ENCODE peak calls at places on chromosomes 4 and X, in five cellular contexts. V is kidney; T is psoas muscle; H is CD4-positive, alpha-beta T cell; Y is heart left ventricle. P is an unnamed sample.

GRCh38 chr4:139554726-139555072 is 1.3 kb downstream of the SETD7 start:
- DNase-seq in T (no peak), V (no peak), Y (no peak), H (no peak), P (no peak)

GRCh38 chr4:16129336-16129735 is 45.5 kb upstream of the PROM1 start:
- DNase-seq in H (no peak), Y (no peak), T (no peak), V (no peak), P (no peak)

GRCh38 chr4:163748474-163748873 is 254.0 kb downstream of the TMA16 start:
- DNase-seq in Y (no peak), T (no peak), V (no peak), H (no peak), P (no peak)

GRCh38 chr4:104519588-104519987 is 24.9 kb upstream of the CXXC4 start:
- DNase-seq in H (no peak), Y (no peak), V (no peak), T (no peak), P (no peak)

GRCh38 chr4:172989984-172990711 is 178.5 kb upstream of the GALNT7 start:
- DNase-seq in V (no peak), T (no peak), H (no peak), Y (no peak), P (no peak)

GRCh38 chr4:20266215-20267082 is 14.7 kb downstream of the SLIT2 start:
- DNase-seq in Y (no peak), H (no peak), T (no peak), V (no peak), P (no peak)

GRCh38 chr4:141307241-141307689 is 86.6 kb downstream of the ZNF330 start:
- DNase-seq in H (peak), V (peak), T (peak), Y (peak), P (peak)

GRCh38 chr4:118171381-118171780 is 137.1 kb downstream of the NDST3 start:
- DNase-seq in H (no peak), Y (no peak), V (no peak), T (no peak), P (no peak)

GRCh38 chrX:53445977-53446376 is 11.8 kb upstream of the HSD17B10 start:
- DNase-seq in Y (peak), T (peak), V (no peak), H (peak), P (peak)

GRCh38 chr4:75469896-75470295 is 44.3 kb downstream of the RCHY1 start:
- DNase-seq in V (no peak), Y (no peak), T (no peak), H (no peak), P (no peak)

GRCh38 chrX:132094169-132094568 is 33.7 kb downstream of the FRMD7 start:
- DNase-seq in H (no peak), T (no peak), Y (no peak), V (no peak), P (no peak)

GRCh38 chr4:174996079-174996478 is 77.9 kb downstream of the ADAM29 start:
- DNase-seq in V (no peak), H (no peak), T (no peak), Y (no peak), P (no peak)

GRCh38 chrX:30570505-30570904 is 7.1 kb downstream of the TASL start:
- DNase-seq in Y (no peak), T (no peak), V (no peak), H (no peak), P (no peak)

GRCh38 chr4:35925806-35926205 is 318.5 kb downstream of the ARAP2 start:
- DNase-seq in H (no peak), V (no peak), Y (no peak), T (no peak), P (no peak)

GRCh38 chr4:156294577-156294976 is 340.9 kb upstream of the CTSO start:
- DNase-seq in H (no peak), T (no peak), Y (peak), V (no peak), P (no peak)
- TF ChIP-seq CTCF in H (no peak), T (peak), Y (no peak), V (peak), P (peak)

GRCh38 chrX:77628294-77629025 is 157.6 kb downstream of the ATRX start:
- DNase-seq in T (no peak), Y (no peak), H (no peak), V (no peak), P (no peak)
- TF ChIP-seq CTCF in T (no peak), Y (no peak), H (no peak), V (no peak), P (peak)

GRCh38 chrX:104136241-104137019 is 20.4 kb downstream of the SLC25A53 start:
- DNase-seq in V (no peak), T (peak), H (peak), Y (peak), P (peak)
- TF ChIP-seq CTCF in V (peak), T (peak), H (peak), Y (peak), P (peak)

GRCh38 chr4:122762520-122762919 is 30.0 kb downstream of the BBS12 start:
- DNase-seq in H (no peak), Y (no peak), T (no peak), V (no peak), P (no peak)

GRCh38 chr4:122758033-122758432 is 25.5 kb downstream of the BBS12 start:
- DNase-seq in V (no peak), Y (no peak), H (no peak), T (no peak), P (no peak)

GRCh38 chr4:122755675-122756074 is 23.2 kb downstream of the BBS12 start:
- DNase-seq in H (no peak), V (no peak), Y (no peak), T (no peak), P (no peak)

GRCh38 chr4:122762966-122763716 is 30.6 kb downstream of the BBS12 start:
- DNase-seq in T (no peak), H (no peak), Y (no peak), V (no peak), P (no peak)

GRCh38 chr4:122759639-122760310 is 27.3 kb downstream of the BBS12 start:
- DNase-seq in T (no peak), Y (no peak), H (no peak), V (no peak), P (no peak)
- TF ChIP-seq CTCF in T (no peak), Y (no peak), H (no peak), V (no peak), P (no peak)